ENCODE peak calls at places on chromosomes 2 and 18, in nine cellular contexts. D is suprapubic skin, N is mammary epithelial cell, T is heart right ventricle, X is cardiac muscle cell, S is IMR-90, O is HCT116, M is uterus, Q is breast epithelium. V is an unnamed sample.

GRCh38 chr2:28944535-28944934 is 36.6 kb upstream of the TOGARAM2 start:
- DNase-seq in Q (no peak), S (no peak), O (no peak), D (no peak), T (no peak), N (no peak), M (no peak), X (no peak), V (no peak)

GRCh38 chr18:66754335-66754734 is 150.4 kb upstream of the CDH19 start:
- DNase-seq in N (no peak), M (no peak), Q (no peak), S (no peak), T (no peak), D (no peak), O (no peak), X (no peak), V (no peak)

GRCh38 chr2:174511580-174512260 is 24.9 kb upstream of the GPR155 start:
- DNase-seq in X (no peak), T (no peak), Q (no peak), O (no peak), D (no peak), M (no peak), N (no peak), S (no peak), V (no peak)

GRCh38 chr18:10261315-10262276 is 192.8 kb upstream of the APCDD1 start:
- DNase-seq in M (no peak), X (no peak), S (peak; percentile 52), N (no peak), Q (no peak), D (no peak), O (no peak), T (no peak), V (no peak)

GRCh38 chr2:183207110-183207509 is 82.9 kb downstream of the NUP35 start:
- DNase-seq in O (peak; percentile 1), T (no peak), D (no peak), Q (no peak), S (peak; percentile 28), N (no peak), X (peak; percentile 72), M (no peak), V (no peak)

GRCh38 chr2:160574472-160575140 is 81.0 kb upstream of the RBMS1 start:
- DNase-seq in T (no peak), O (no peak), X (no peak), Q (no peak), N (peak; percentile 92), S (peak; percentile 87), D (no peak), M (no peak), V (no peak)

GRCh38 chr18:58615150-58616132 is 13.4 kb downstream of the ALPK2 start:
- DNase-seq in N (peak; percentile 46), Q (no peak), O (no peak), S (peak; percentile 30), X (no peak), T (no peak), M (no peak), D (no peak), V (no peak)

GRCh38 chr2:222753251-222753824 is 81.9 kb downstream of the MOGAT1 start:
- DNase-seq in Q (no peak), T (peak; percentile 45), X (peak; percentile 50), N (peak; percentile 73), D (no peak), O (no peak), M (no peak), S (peak; percentile 82), V (no peak)

GRCh38 chr2:1170241-1170640 is 219.6 kb downstream of the SNTG2 start:
- DNase-seq in T (no peak), D (no peak), S (no peak), Q (no peak), O (no peak), N (no peak), M (no peak), X (no peak), V (no peak)

GRCh38 chr18:49238433-49239042 is 221.9 kb downstream of the DYM start:
- DNase-seq in O (peak; percentile 13), S (peak; percentile 51), Q (no peak), M (no peak), D (no peak), N (no peak), X (peak; percentile 55), T (no peak), V (no peak)

GRCh38 chr18:35088931-35089330 is 47.7 kb downstream of the MAPRE2 start:
- DNase-seq in N (no peak), O (no peak), Q (no peak), S (peak; percentile 41), X (no peak), M (no peak), T (no peak), D (no peak), V (no peak)

GRCh38 chr2:100679211-100679610 is 116.4 kb downstream of the PDCL3 start:
- DNase-seq in N (no peak), M (no peak), T (no peak), X (no peak), O (no peak), D (no peak), S (no peak), Q (no peak), V (no peak)

GRCh38 chr2:65782996-65783650 is 350.7 kb upstream of the SPRED2 start:
- DNase-seq in N (peak; percentile 63), S (no peak), O (no peak), T (no peak), X (no peak), Q (no peak), D (no peak), M (no peak), V (no peak)

GRCh38 chr18:37243756-37244155 is 321.8 kb downstream of the CELF4 start:
- DNase-seq in X (no peak), N (no peak), M (no peak), S (no peak), Q (no peak), D (no peak), O (no peak), T (no peak), V (no peak)

GRCh38 chr2:157895531-157895930 is 19.4 kb upstream of the ACVR1 start:
- DNase-seq in N (peak; percentile 59), D (no peak), T (no peak), M (no peak), O (no peak), X (no peak), S (peak; percentile 74), Q (no peak), V (no peak)

GRCh38 chr2:99656938-99657337 is 167.1 kb upstream of the REV1 start:
- DNase-seq in T (no peak), X (no peak), Q (no peak), M (no peak), O (no peak), D (no peak), N (no peak), S (no peak), V (no peak)

GRCh38 chr2:215356948-215357461 is 45.1 kb downstream of the ATIC start:
- DNase-seq in D (no peak), Q (no peak), M (no peak), N (peak; percentile 52), T (no peak), X (no peak), O (no peak), S (peak; percentile 65), V (no peak)

GRCh38 chr18:42922363-42922762 is 193.1 kb downstream of the RIT2 start:
- DNase-seq in O (no peak), N (no peak), D (no peak), X (no peak), S (no peak), M (no peak), Q (no peak), T (no peak), V (no peak)

GRCh38 chr2:173175222-173175621 is 99.6 kb downstream of the MAP3K20 start:
- DNase-seq in D (no peak), Q (no peak), S (peak; percentile 81), X (no peak), T (no peak), N (no peak), O (no peak), M (no peak), V (no peak)

GRCh38 chr18:76823574-76823973 is 1.2 kb downstream of the ZNF236 start:
- DNase-seq in T (peak; percentile 28), X (peak; percentile 48), Q (no peak), M (peak; percentile 35), S (peak; percentile 15), O (no peak), D (no peak), N (no peak), V (no peak)
- H3K27ac ChIP-seq in T (peak overlapping the region; percentile 91), X (peak overlapping the region; percentile 93), Q (peak overlapping the region; percentile 99), M (peak overlapping the region; percentile 91), S (peak overlapping the region; percentile 62), O (peak overlapping the region; percentile 97), D (peak overlapping the region; percentile 94), N (no peak overlapping the region), V (peak overlapping the region; percentile 99)

GRCh38 chr18:31680836-31681568 is 3.4 kb downstream of the B4GALT6 start:
- DNase-seq in M (no peak), O (no peak), N (peak; percentile 13), S (no peak), D (no peak), T (no peak), X (no peak), Q (no peak), V (no peak)
- TF ChIP-seq CTCF in M (no peak), O (peak; percentile 60), N (peak; percentile 37), S (peak; percentile 2), D (no peak), T (no peak), X (peak; percentile 35), Q (no peak), V (peak; percentile 35)

DNA sequence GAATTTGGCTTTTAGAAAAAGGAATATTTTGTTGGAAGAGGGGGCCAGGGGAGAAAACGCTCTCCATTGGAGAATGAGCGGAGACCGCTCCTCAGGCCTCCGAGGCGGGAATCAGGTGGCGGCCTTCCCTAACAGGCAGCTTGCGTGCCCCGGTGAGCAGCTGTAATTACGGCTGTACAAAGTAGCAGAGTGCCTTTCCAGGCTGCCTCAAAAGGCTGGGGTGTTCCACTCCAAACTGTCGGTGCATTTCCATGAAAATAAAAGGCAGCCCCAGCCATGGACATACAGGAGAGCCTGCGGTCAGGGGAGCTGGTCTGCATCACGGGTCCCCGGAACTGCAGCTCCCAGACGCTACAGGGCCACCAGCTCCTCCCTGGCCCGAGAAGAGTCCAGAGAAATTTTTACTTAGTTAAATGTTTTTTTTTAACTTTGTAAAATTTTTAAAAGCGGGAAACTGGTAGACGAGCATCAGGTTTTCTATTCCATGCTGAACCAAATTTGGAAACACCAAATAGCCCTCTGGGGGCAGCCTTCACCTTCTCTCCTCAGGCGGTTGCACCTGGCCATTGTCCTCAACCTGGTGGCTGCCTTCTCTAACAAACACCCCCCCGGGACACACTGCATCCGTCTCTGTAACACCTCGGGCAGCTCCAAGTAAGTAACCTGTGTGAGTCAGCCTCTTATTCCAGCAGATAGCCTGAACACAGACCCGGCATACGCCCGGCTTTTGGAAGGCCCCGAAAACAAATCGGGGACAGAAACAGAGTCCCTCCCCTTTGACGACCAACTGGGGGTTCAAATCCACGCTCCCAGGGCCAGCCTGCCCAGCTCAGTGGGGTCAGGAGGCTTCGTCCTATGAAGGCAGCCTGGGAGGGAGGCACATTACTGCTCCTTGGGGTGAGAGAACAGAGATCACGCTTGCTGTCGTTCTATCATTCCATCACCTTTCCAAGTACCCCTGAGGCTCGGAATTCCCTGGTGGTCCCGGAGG is 209.2 kb upstream of the SALL3 start:
- DNase-seq in O (no peak), S (no peak), T (no peak), N (no peak), X (no peak), Q (peak; percentile 8), D (no peak), M (no peak), V (no peak)
- H3K9me3 ChIP-seq in O (no peaks in the 10 kb centered on the region), S (peaks cover 77% of the 10 kb centered on the region), T (no peaks in the 10 kb centered on the region), N (peaks cover 35% of the 10 kb centered on the region), X (no peaks in the 10 kb centered on the region), Q (no peaks in the 10 kb centered on the region), D (no peaks in the 10 kb centered on the region), M (no peaks in the 10 kb centered on the region), V (no peaks in the 10 kb centered on the region)

GRCh38 chr18:75538727-75539126 is 111.2 kb upstream of the SMIM21 start:
- DNase-seq in N (no peak), Q (no peak), M (no peak), T (no peak), S (peak; percentile 76), O (no peak), D (no peak), X (no peak), V (no peak)
- H3K27ac ChIP-seq in N (no peak overlapping the region), Q (no peak overlapping the region), M (no peak overlapping the region), T (no peak overlapping the region), S (no peak overlapping the region), O (no peak overlapping the region), D (no peak overlapping the region), X (no peak overlapping the region), V (no peak overlapping the region)

V was measured in heart left ventricle.